ENCODE peak calls at places on chromosomes 11 and 22, in five cellular contexts. C is H1, Y is sigmoid colon, Q is transverse colon, N is K562. D is an unnamed sample.

GRCh38 chr11:118883368-118884071 is at the start of gene CXCR5:
- DNase-seq in C (no peak), Y (no peak), Q (peak; percentile 37), N (no peak), D (no peak)

GRCh38 chr22:44776535-44777363 is 24.4 kb downstream of the ARHGAP8 start:
- DNase-seq in C (no peak), Y (no peak), Q (peak; percentile 42), N (no peak), D (no peak)

GRCh38 chr22:39360674-39361413 is 11.1 kb downstream of the SYNGR1 start:
- DNase-seq in C (no peak), Y (no peak), Q (no peak), N (no peak), D (no peak)

GRCh38 chr11:86108146-86108545 is 39.3 kb upstream of the PICALM start:
- DNase-seq in C (no peak), Y (no peak), Q (no peak), N (no peak), D (no peak)

GRCh38 chr11:19803506-19803998 is 90.9 kb downstream of the NAV2 start:
- DNase-seq in C (no peak), Y (no peak), Q (peak; percentile 69), N (no peak), D (no peak)

GRCh38 chr22:42945027-42945426 is 69.9 kb downstream of the PACSIN2 start:
- DNase-seq in C (no peak), Y (no peak), Q (no peak), N (no peak), D (no peak)

GRCh38 chr11:55838452-55838851 is at the start of gene OR5D16:
- DNase-seq in C (no peak), Y (no peak), Q (no peak), N (no peak), D (no peak)

GRCh38 chr11:44733877-44734276 is 7.1 kb downstream of the TSPAN18 start:
- DNase-seq in C (no peak), Y (no peak), Q (no peak), N (no peak), D (no peak)

GRCh38 chr11:128595221-128595620 is 7.9 kb upstream of the ETS1 start:
- DNase-seq in C (no peak), Y (no peak), Q (no peak), N (no peak), D (no peak)

GRCh38 chr11:66363187-66363601 is 8.4 kb downstream of the SLC29A2 start:
- DNase-seq in C (no peak), Y (no peak), Q (no peak), N (peak; percentile 5), D (no peak)

GRCh38 chr22:47604563-47604962 is 842.1 kb downstream of the TBC1D22A start:
- DNase-seq in C (no peak), Y (peak; percentile 9), Q (no peak), N (no peak), D (no peak)

GRCh38 chr11:105000797-105001196 is 22.2 kb downstream of the CASP5 start:
- DNase-seq in C (peak; percentile 76), Y (no peak), Q (peak; percentile 29), N (peak; percentile 22), D (no peak)

GRCh38 chr11:110160016-110160415 is 66.8 kb downstream of the ZC3H12C start:
- DNase-seq in C (no peak), Y (no peak), Q (no peak), N (no peak), D (no peak)

GRCh38 chr22:27283714-27284113 is 517.8 kb downstream of the MN1 start:
- DNase-seq in C (no peak), Y (no peak), Q (no peak), N (peak; percentile 62), D (no peak)

GRCh38 chr22:45503071-45503815 is 560 bp downstream of the FBLN1 start:
- DNase-seq in C (peak; percentile 76), Y (no peak), Q (no peak), N (no peak), D (no peak)

GRCh38 chr11:19474954-19475811 is 234.4 kb upstream of the E2F8 start:
- DNase-seq in C (no peak), Y (no peak), Q (no peak), N (no peak), D (no peak)

GRCh38 chr22:42171417-42171816 is 40.8 kb upstream of the CYP2D6 start:
- DNase-seq in C (no peak), Y (no peak), Q (no peak), N (no peak), D (no peak)

GRCh38 chr11:44575288-44575672 is 9.8 kb downstream of the CD82 start:
- DNase-seq in C (no peak), Y (no peak), Q (no peak), N (no peak), D (no peak)

GRCh38 chr11:124174001-124174400 is 9.1 kb upstream of the OR10D3 start:
- DNase-seq in C (no peak), Y (no peak), Q (no peak), N (peak; percentile 33), D (no peak)

GRCh38 chr11:123166095-123166559 is 28.9 kb downstream of the CLMP start:
- DNase-seq in C (peak; percentile 88), Y (peak; percentile 84), Q (peak; percentile 58), N (peak; percentile 16), D (peak; percentile 40)

GRCh38 chr11:74726547-74727182 is 4.6 kb downstream of the CHRDL2 start:
- DNase-seq in C (peak; percentile 80), Y (peak; percentile 93), Q (peak; percentile 76), N (peak; percentile 82), D (peak; percentile 37)

GRCh38 chr11:446886-447285 is 3.2 kb upstream of the PTDSS2 start:
- DNase-seq in C (no peak), Y (no peak), Q (peak; percentile 55), N (no peak), D (no peak)

GRCh38 chr11:120208777-120209176 is 2.1 kb upstream of the OAF start:
- DNase-seq in C (no peak), Y (peak; percentile 86), Q (peak; percentile 62), N (no peak), D (no peak)

GRCh38 chr11:47523491-47524199 is 29.3 kb downstream of the CELF1 start:
- DNase-seq in C (no peak), Y (no peak), Q (no peak), N (peak; percentile 42), D (peak; percentile 80)

GRCh38 chr11:115916596-115916995 is 412.4 kb upstream of the CADM1 start:
- DNase-seq in C (no peak), Y (no peak), Q (no peak), N (no peak), D (no peak)

GRCh38 chr11:94058630-94059029 is 37.5 kb downstream of the HEPHL1 start:
- DNase-seq in C (no peak), Y (no peak), Q (no peak), N (no peak), D (no peak)

GRCh38 chr11:89381094-89381493 is 110.1 kb downstream of the NOX4 start:
- DNase-seq in C (no peak), Y (no peak), Q (no peak), N (no peak), D (no peak)

GRCh38 chr11:64652586-64653387 is 61.8 kb downstream of the SLC22A12 start:
- DNase-seq in C (peak; percentile 99), Y (peak; percentile 91), Q (peak; percentile 82), N (peak; percentile 87), D (peak; percentile 94)

GRCh38 chr11:130829801-130830562 is 86.3 kb downstream of the SNX19 start:
- DNase-seq in C (no peak), Y (peak; percentile 90), Q (peak; percentile 28), N (no peak), D (peak; percentile 57)

GRCh38 chr22:17198188-17199130 is 20.8 kb downstream of the ADA2 start:
- DNase-seq in C (peak; percentile 92), Y (no peak), Q (no peak), N (peak; percentile 52), D (no peak)
- TF ChIP-seq EP300 in C (peak; percentile 71), Y (no peak), Q (no peak), N (no peak), D (no peak)

DNA sequence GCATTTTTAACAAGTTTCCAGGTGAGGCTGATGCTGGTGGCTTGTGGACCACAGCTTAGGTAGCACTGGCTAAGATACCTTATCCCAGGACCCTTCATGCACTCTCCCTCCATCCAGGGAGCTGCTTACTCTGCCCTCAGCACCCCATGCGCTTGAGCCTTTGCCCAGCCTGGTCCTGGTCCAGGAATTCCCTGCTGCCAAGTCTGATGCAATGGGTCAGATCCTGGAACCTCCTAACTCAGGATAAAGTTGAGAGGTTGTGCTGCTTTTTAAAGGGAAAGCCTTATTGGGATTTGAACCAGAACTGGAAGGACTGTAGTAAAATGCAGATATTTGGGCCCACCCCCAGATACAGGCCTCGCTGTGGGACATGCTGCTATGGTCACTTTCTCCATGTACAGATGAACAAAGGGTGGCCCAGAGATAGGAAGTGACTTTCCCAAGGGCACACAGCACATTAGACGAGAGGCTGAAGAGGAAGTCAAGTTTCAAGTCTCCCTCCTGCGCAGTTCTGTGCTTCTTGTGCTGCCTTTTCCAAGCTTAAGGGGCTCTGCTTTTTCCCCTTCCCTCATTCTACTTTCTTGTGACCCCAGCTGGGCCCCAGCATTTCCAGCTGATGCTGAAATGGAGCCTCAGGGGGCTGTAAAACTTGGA is 824 bp upstream of the LGALS12 start:
- DNase-seq in C (no peak), Y (no peak), Q (no peak), N (no peak), D (no peak)
- H3K4me1 ChIP-seq in C (peaks cover 14% of the 10 kb centered on the region), Y (peaks cover 5% of the 10 kb centered on the region), Q (no peaks in the 10 kb centered on the region), N (peaks cover 35% of the 10 kb centered on the region), D (no peaks in the 10 kb centered on the region)

GRCh38 chr11:59010693-59011092 is 71.4 kb downstream of the GLYATL1 start:
- DNase-seq in C (no peak), Y (no peak), Q (no peak), N (no peak), D (no peak)

GRCh38 chr11:59012106-59012941 is 73.0 kb downstream of the GLYATL1 start:
- DNase-seq in C (no peak), Y (no peak), Q (no peak), N (no peak), D (no peak)

GRCh38 chr11:59011672-59012071 is 72.4 kb downstream of the GLYATL1 start:
- DNase-seq in C (peak; percentile 65), Y (no peak), Q (no peak), N (no peak), D (no peak)

GRCh38 chr11:59009661-59010060 is 70.4 kb downstream of the GLYATL1 start:
- DNase-seq in C (no peak), Y (no peak), Q (no peak), N (no peak), D (no peak)

DNA sequence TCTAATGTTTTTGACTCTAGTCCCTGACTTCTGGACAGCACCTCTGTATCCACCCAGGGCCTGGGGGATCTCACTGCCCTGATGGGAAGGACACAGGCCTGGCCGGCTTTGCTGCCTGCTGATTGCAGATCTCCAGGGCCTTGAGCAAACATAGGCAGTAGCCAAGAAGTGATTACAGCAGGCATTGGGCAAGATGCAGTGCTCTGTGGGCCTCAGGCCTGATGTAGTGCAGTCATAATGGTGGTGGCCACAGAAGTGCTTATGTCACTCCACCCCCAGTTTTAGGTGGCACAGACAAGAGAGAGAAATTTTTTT is 73.2 kb upstream of the GLYATL1B start:
- DNase-seq in C (no peak), Y (no peak), Q (no peak), N (no peak), D (no peak)
- H3K27ac ChIP-seq in C (no peak overlapping the region), Y (no peak overlapping the region), Q (no peak overlapping the region), N (no peak overlapping the region), D (no peak overlapping the region)

DNA sequence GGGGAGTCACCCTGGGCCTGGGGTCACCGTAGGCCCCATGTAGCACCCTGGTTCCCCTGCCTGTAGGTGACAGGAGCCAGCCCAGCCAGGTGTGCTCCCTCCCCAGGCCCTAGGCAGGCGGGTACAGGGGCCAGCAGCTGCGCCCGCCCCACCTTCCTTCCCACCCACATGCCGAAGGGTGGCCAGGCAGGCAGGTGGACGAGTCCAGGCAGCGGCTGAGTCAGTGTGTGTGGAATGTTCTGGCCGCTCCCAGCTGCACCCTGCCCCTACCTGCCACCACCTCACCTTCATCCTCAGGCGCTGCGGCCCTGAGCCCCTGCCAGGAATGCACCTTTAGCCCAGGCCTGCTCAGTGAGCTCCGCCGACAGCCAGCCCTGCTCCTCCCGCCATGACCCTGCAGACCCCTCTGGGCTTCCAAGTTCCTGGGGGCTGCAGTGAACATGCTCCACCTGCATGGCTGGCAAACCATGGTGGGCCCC is 619 bp upstream of the SYT8 start:
- DNase-seq in C (no peak), Y (no peak), Q (peak; percentile 92), N (no peak), D (no peak)
- TF ChIP-seq EP300 in C (no peak), Y (no peak), Q (peak; percentile 37), N (no peak), D (no peak)